ENCODE peak calls at places on chromosomes 2 and 18, in seven cellular contexts. One of them, this sample, is unnamed.

GRCh38 chr2:170475878-170476277 is 239.3 kb upstream of the SP5 start:
- DNase-seq in stomach: no peak
- DNase-seq in AG20443: no peak
- DNase-seq in left colon: peak; percentile 75
- DNase-seq in lower lobe of right lung: no peak
- DNase-seq in cardiac fibroblast: no peak
- DNase-seq in ovary: no peak
- DNase-seq in this sample: no peak

GRCh38 chr2:63789318-63790051 is 52.2 kb upstream of the UGP2 start:
- DNase-seq in AG20443: no peak
- DNase-seq in stomach: no peak
- DNase-seq in ovary: no peak
- DNase-seq in left colon: no peak
- DNase-seq in lower lobe of right lung: no peak
- DNase-seq in cardiac fibroblast: peak; percentile 68
- DNase-seq in this sample: no peak

GRCh38 chr2:19021100-19021476 is 337.3 kb downstream of the OSR1 start:
- DNase-seq in ovary: no peak
- DNase-seq in cardiac fibroblast: peak; percentile 87
- DNase-seq in AG20443: peak; percentile 82
- DNase-seq in left colon: no peak
- DNase-seq in lower lobe of right lung: no peak
- DNase-seq in stomach: no peak
- DNase-seq in this sample: no peak

GRCh38 chr2:128290356-128290755 is 28.3 kb downstream of the HS6ST1 start:
- DNase-seq in cardiac fibroblast: peak; percentile 32
- DNase-seq in stomach: no peak
- DNase-seq in lower lobe of right lung: no peak
- DNase-seq in ovary: no peak
- DNase-seq in left colon: no peak
- DNase-seq in AG20443: no peak
- DNase-seq in this sample: no peak

GRCh38 chr2:25361261-25362048 is 19.7 kb upstream of the DNMT3A start:
- DNase-seq in ovary: no peak
- DNase-seq in left colon: no peak
- DNase-seq in stomach: no peak
- DNase-seq in cardiac fibroblast: no peak
- DNase-seq in lower lobe of right lung: no peak
- DNase-seq in AG20443: no peak
- DNase-seq in this sample: no peak

GRCh38 chr2:150191349-150191748 is 296.1 kb downstream of the RND3 start:
- DNase-seq in stomach: no peak
- DNase-seq in left colon: no peak
- DNase-seq in cardiac fibroblast: peak; percentile 93
- DNase-seq in ovary: no peak
- DNase-seq in AG20443: peak; percentile 52
- DNase-seq in lower lobe of right lung: no peak
- DNase-seq in this sample: no peak

GRCh38 chr2:181022652-181023051 is 42.2 kb downstream of the UBE2E3 start:
- DNase-seq in ovary: no peak
- DNase-seq in cardiac fibroblast: no peak
- DNase-seq in lower lobe of right lung: no peak
- DNase-seq in left colon: no peak
- DNase-seq in AG20443: no peak
- DNase-seq in stomach: no peak
- DNase-seq in this sample: no peak

GRCh38 chr2:5766051-5766450 is 73.9 kb downstream of the SOX11 start:
- DNase-seq in stomach: no peak
- DNase-seq in left colon: no peak
- DNase-seq in lower lobe of right lung: no peak
- DNase-seq in AG20443: no peak
- DNase-seq in ovary: no peak
- DNase-seq in cardiac fibroblast: no peak
- DNase-seq in this sample: no peak

GRCh38 chr18:61551586-61551985 is 218.4 kb downstream of the CDH20 start:
- DNase-seq in AG20443: peak; percentile 83
- DNase-seq in ovary: no peak
- DNase-seq in cardiac fibroblast: peak; percentile 93
- DNase-seq in lower lobe of right lung: no peak
- DNase-seq in left colon: no peak
- DNase-seq in stomach: no peak
- DNase-seq in this sample: peak; percentile 55

GRCh38 chr2:96873651-96874096 is 3.8 kb upstream of the SEMA4C start:
- DNase-seq in AG20443: no peak
- DNase-seq in cardiac fibroblast: no peak
- DNase-seq in ovary: peak; percentile 59
- DNase-seq in left colon: no peak
- DNase-seq in lower lobe of right lung: no peak
- DNase-seq in stomach: no peak
- DNase-seq in this sample: no peak